ENCODE peak calls at places on chromosomes 11 and 22, in six cellular contexts. A is endodermal cell, M is fibroblast of pulmonary artery, S is cardiac fibroblast, F is tibial nerve, H is NB4. J is an unnamed sample.

GRCh38 chr22:22902247-22902962 is 14.8 kb downstream of the IGLL5 start:
- DNase-seq in A (no peak), M (no peak), S (no peak), F (no peak), H (no peak), J (no peak)

GRCh38 chr22:22171357-22172218 is 73.0 kb upstream of the VPREB1 start:
- DNase-seq in A (peak), M (peak), S (peak), F (no peak), H (peak), J (peak)

GRCh38 chr11:100929377-100929776 is 200.2 kb downstream of the PGR start:
- DNase-seq in A (no peak), M (peak), S (peak), F (no peak), H (no peak), J (peak)

GRCh38 chr11:45361551-45361950 is 75.4 kb upstream of the SYT13 start:
- DNase-seq in A (peak), M (no peak), S (no peak), F (no peak), H (no peak), J (no peak)

GRCh38 chr22:40404251-40405177 is 34.1 kb downstream of the SGSM3 start:
- DNase-seq in A (no peak), M (no peak), S (no peak), F (no peak), H (no peak), J (no peak)

GRCh38 chr22:23121026-23121823 is 20.6 kb downstream of the RSPH14 start:
- DNase-seq in A (no peak), M (no peak), S (peak), F (no peak), H (peak), J (peak)

GRCh38 chr11:62830904-62831519 is 839 bp downstream of the STX5 start:
- DNase-seq in A (no peak), M (no peak), S (no peak), F (no peak), H (peak), J (no peak)

GRCh38 chr22:49198705-49199084 is 629.0 kb downstream of the BRD1 start:
- DNase-seq in A (peak), M (no peak), S (no peak), F (no peak), H (no peak), J (no peak)

GRCh38 chr11:1763796-1764661 is at the start of gene CTSD:
- DNase-seq in A (peak), M (peak), S (peak), F (peak), H (peak), J (peak)

GRCh38 chr11:119470316-119471266 is 47.6 kb upstream of the THY1 start:
- DNase-seq in A (peak), M (peak), S (peak), F (no peak), H (no peak), J (peak)

GRCh38 chr22:41563051-41563711 is 2.4 kb downstream of the CSDC2 start:
- DNase-seq in A (peak), M (peak), S (peak), F (no peak), H (peak), J (peak)

GRCh38 chr11:20047006-20047405 is 113.3 kb downstream of the DBX1 start:
- DNase-seq in A (peak), M (no peak), S (no peak), F (no peak), H (no peak), J (no peak)
- H3K4me3 ChIP-seq in A (no peak), M (no peak), S (no peak), F (no peak), H (no peak), J (no peak)

DNA sequence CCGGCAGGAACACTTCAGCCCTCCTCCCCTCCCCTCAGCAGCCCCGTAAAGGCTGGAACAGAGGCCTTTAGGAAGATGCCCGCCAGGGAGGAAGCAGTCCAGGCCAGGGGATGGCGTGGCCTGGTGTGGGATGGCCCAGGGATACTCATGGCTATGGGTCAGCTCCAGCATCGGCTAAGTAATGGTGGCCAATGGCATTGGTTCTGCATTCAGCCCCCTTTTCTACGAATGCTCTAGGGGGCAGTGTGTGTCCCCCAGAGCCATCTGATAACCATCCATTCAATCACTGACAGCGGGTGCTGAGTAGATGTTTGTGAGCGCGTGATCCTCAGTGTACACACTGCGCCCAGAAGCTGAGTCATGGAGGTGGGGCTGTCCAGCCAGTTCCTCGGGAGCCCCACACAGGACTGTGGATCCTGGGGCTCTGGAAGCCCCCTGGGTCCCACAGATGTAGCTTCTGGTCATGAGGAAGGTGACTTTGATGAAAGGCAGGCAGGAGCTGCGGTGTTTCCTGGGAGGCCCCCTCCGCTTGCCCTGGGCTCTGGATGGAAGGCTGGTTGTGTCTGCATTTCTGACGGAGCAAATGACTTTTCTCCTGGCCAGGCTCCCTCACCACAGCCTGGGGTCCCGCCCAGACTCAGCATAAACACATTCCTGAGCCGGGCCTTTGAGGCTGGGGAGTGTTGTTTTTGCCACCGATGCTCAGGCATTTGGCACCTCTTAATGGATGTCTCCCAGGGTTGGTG is 46.5 kb downstream of the FBLN1 start:
- DNase-seq in A (peak), M (peak), S (peak), F (peak), H (peak), J (peak)
- TF ChIP-seq CTCF in A (peak), M (peak), S (peak), F (no peak), H (peak), J (peak)

GRCh38 chr11:111357150-111358037 is 21.7 kb downstream of the POU2AF1 start:
- DNase-seq in A (peak), M (no peak), S (no peak), F (no peak), H (no peak), J (no peak)
- H3K4me3 ChIP-seq in A (no peak), M (no peak), S (no peak), F (no peak), H (no peak), J (no peak)

GRCh38 chr11:76838422-76839068 is 22.2 kb upstream of the ACER3 start:
- DNase-seq in A (peak), M (peak), S (peak), F (no peak), H (peak), J (peak)
- TF ChIP-seq CTCF in A (peak), M (peak), S (peak), F (no peak), H (no peak), J (peak)

DNA sequence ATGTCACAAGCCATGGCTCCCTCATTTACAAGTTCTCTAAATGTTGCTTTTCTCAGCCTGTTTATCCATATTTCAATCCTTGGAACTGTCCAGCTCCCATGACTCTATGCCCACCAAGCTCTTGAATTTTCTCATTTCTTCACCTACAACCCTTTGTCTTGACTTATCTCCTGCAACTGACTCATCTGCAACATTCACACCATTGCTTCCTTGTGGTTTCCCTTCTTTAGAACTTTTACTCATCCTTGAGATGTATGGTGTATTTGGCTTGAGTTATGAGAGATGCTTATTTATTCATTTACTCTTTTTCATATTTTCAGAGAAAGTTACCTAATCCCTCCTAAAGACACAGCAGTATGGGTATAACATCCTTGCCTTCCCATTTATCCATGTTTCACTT is 18.8 kb downstream of the TRIM34 start:
- DNase-seq in A (no peak), M (no peak), S (no peak), F (no peak), H (no peak), J (no peak)
- H3K4me3 ChIP-seq in A (no peak), M (no peak), S (no peak), F (no peak), H (no peak), J (no peak)